ENCODE peak calls at places on chromosomes 6 and 20, in six cellular contexts. L is AG10803; N is H4; G is AG08396; H is effector memory CD4-positive, alpha-beta T cell; R is dermis blood vessel endothelial cell. J is an unnamed sample.

GRCh38 chr20:32911355-32911754 is 52.6 kb downstream of the EFCAB8 start:
- DNase-seq in R (no peak), H (no peak), N (no peak), L (no peak), G (no peak), J (no peak)

GRCh38 chr20:4979841-4980410 is 21.4 kb downstream of the SLC23A2 start:
- DNase-seq in H (no peak), L (no peak), R (no peak), G (no peak), N (no peak), J (no peak)

GRCh38 chr6:114783083-114783482 is 440.3 kb upstream of the HS3ST5 start:
- DNase-seq in R (no peak), N (no peak), L (no peak), G (no peak), H (no peak), J (no peak)

GRCh38 chr6:146598785-146599405 is at the start of gene ADGB:
- DNase-seq in G (peak; percentile 82), L (peak; percentile 40), R (peak; percentile 57), N (no peak), H (no peak), J (peak; percentile 34)

GRCh38 chr6:19380287-19380686 is 456.9 kb upstream of the ID4 start:
- DNase-seq in N (peak; percentile 31), H (no peak), L (no peak), R (no peak), G (no peak), J (no peak)

GRCh38 chr6:43771210-43771857 is 1.3 kb downstream of the VEGFA start:
- DNase-seq in H (no peak), L (peak; percentile 45), N (no peak), R (peak; percentile 67), G (peak; percentile 77), J (peak; percentile 53)

GRCh38 chr6:16319813-16320532 is 81.6 kb downstream of the GMPR start:
- DNase-seq in H (peak; percentile 65), R (peak; percentile 92), N (peak; percentile 93), G (peak; percentile 85), L (peak; percentile 93), J (peak; percentile 81)

GRCh38 chr6:29941006-29941405 is 1.3 kb upstream of the HLA-A start:
- DNase-seq in R (no peak), N (no peak), L (no peak), H (no peak), G (no peak), J (no peak)

GRCh38 chr6:41732601-41733348 is 2.6 kb downstream of the TFEB start:
- DNase-seq in L (no peak), G (no peak), H (peak; percentile 48), R (no peak), N (no peak), J (peak; percentile 38)

GRCh38 chr20:3911956-3912355 is 22.8 kb downstream of the PANK2 start:
- DNase-seq in N (no peak), L (no peak), R (no peak), H (no peak), G (no peak), J (no peak)

GRCh38 chr20:20130399-20130798 is 78.1 kb downstream of the CFAP61 start:
- DNase-seq in N (peak; percentile 39), G (no peak), R (peak; percentile 45), L (no peak), H (no peak), J (peak; percentile 18)

GRCh38 chr6:137543114-137543513 is 48.9 kb upstream of the OLIG3 start:
- DNase-seq in R (no peak), N (no peak), H (no peak), G (no peak), L (no peak), J (no peak)

GRCh38 chr20:1019344-1019743 is 17.2 kb upstream of the RSPO4 start:
- DNase-seq in R (no peak), N (no peak), H (no peak), L (no peak), G (no peak), J (no peak)

GRCh38 chr6:219641-220198 is 72.6 kb upstream of the DUSP22 start:
- DNase-seq in L (peak; percentile 11), G (peak; percentile 79), N (peak; percentile 29), H (no peak), R (no peak), J (peak; percentile 53)

GRCh38 chr20:14536738-14537137 is 199.3 kb upstream of the FLRT3 start:
- DNase-seq in G (no peak), H (no peak), N (no peak), L (no peak), R (no peak), J (no peak)

GRCh38 chr6:16657768-16658167 is 103.5 kb downstream of the ATXN1 start:
- DNase-seq in G (no peak), L (no peak), R (no peak), H (no peak), N (no peak), J (no peak)

GRCh38 chr6:90938116-90938515 is 351.2 kb upstream of the MAP3K7 start:
- DNase-seq in G (no peak), H (no peak), N (peak; percentile 71), L (peak; percentile 14), R (no peak), J (no peak)